ENCODE peak calls at places on chromosomes 2 and 18, in nine cellular contexts. L is ovary, P is cardiac fibroblast, W is GM23248, C is adrenal gland, X is fibroblast of lung, J is neural progenitor cell, E is brain microvascular endothelial cell, B is mammary epithelial cell. G is an unnamed sample.

GRCh38 chr2:237816531-237816930 is 18.0 kb downstream of the RBM44 start:
- DNase-seq in X (no peak), W (no peak), B (no peak), J (peak), L (no peak), E (no peak), C (no peak), P (no peak), G (no peak)

GRCh38 chr2:69916151-69916550 is 1.2 kb downstream of the MXD1 start:
- DNase-seq in C (no peak), P (no peak), B (no peak), W (no peak), J (no peak), X (no peak), L (no peak), E (no peak), G (no peak)

GRCh38 chr18:79380816-79381806 is 14.6 kb upstream of the NFATC1 start:
- DNase-seq in C (peak), L (peak), X (peak), E (no peak), J (peak), W (peak), B (no peak), P (peak), G (no peak)

GRCh38 chr2:44932079-44932478 is 9.4 kb upstream of the SIX3 start:
- DNase-seq in E (no peak), X (no peak), B (no peak), J (peak), C (no peak), L (no peak), P (no peak), W (no peak), G (no peak)

GRCh38 chr2:25453199-25453903 is 111.6 kb upstream of the DNMT3A start:
- DNase-seq in J (no peak), E (no peak), W (peak), L (no peak), B (no peak), C (no peak), X (peak), P (peak), G (no peak)

GRCh38 chr2:231378028-231378722 is 17.3 kb upstream of the B3GNT7 start:
- DNase-seq in L (no peak), W (no peak), E (no peak), P (no peak), J (no peak), B (peak), X (no peak), C (no peak), G (no peak)

GRCh38 chr2:150234787-150235512 is 252.5 kb downstream of the RND3 start:
- DNase-seq in W (peak), B (peak), P (peak), J (no peak), C (no peak), X (peak), E (peak), L (no peak), G (no peak)

GRCh38 chr2:237414056-237414661 is at the start of gene COL6A3:
- DNase-seq in E (peak), P (peak), W (peak), L (peak), J (no peak), C (no peak), X (peak), B (no peak), G (peak)

DNA sequence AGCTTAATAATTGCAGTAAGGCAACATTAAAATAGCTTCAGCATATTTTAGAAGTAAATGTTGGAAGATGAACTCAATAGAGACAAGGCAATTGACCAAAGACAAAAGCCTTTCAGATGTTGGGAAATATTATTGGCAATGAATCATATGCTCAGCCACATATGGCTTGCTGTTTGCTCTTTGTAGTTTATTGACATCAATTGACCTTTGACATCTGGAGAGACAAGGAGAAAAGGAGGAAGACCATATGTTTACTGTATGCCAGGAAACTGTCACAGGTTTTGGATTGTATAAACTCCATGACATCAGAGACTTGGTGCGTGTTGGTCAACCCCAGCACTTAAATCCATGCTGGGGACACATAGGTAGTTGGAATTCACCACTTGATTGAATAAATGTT is 60.6 kb upstream of the SLC16A14 start:
- DNase-seq in J (no peak), C (no peak), P (peak), E (no peak), B (no peak), W (peak), X (no peak), L (no peak), G (no peak)
- H3K4me3 ChIP-seq in J (no peak), C (peak), P (no peak), E (no peak), B (no peak), W (peak), X (no peak), L (no peak), G (no peak)

DNA sequence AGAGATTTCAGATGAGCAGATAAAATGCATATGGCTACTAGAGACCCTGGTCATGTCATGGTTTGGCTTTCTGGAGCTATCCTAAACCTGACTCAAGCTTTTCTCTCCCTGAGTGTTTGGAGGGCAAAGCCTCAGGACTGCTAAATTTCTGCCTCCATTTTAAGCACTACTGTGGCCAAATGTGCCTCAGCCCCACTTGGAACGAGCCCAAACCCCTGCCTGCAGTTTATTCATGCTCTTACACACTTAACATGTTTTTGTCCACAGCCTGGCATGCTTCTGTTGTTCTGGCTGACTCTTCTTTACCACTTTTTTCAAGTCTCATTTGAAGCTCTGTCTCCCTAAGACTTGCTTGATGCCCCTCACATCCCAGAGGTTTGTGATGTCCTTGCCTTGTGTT is 24.7 kb downstream of the MGAT5 start:
- DNase-seq in J (no peak), X (no peak), L (peak), W (no peak), P (no peak), C (no peak), B (no peak), E (no peak), G (no peak)
- H3K4me3 ChIP-seq in J (no peak), X (no peak), L (no peak), W (no peak), P (no peak), C (no peak), B (no peak), E (no peak), G (no peak)

GRCh38 chr2:11367170-11367569 is 22.7 kb upstream of the ROCK2 start:
- DNase-seq in E (no peak), X (no peak), L (no peak), J (no peak), B (no peak), W (no peak), P (no peak), C (no peak), G (no peak)

GRCh38 chr2:11370377-11371098 is 26.1 kb upstream of the ROCK2 start:
- DNase-seq in X (no peak), C (no peak), J (no peak), W (peak), L (no peak), E (no peak), B (peak), P (peak), G (no peak)

GRCh38 chr2:11365096-11365856 is 20.8 kb upstream of the ROCK2 start:
- DNase-seq in X (no peak), B (no peak), C (peak), J (peak), P (no peak), W (no peak), L (no peak), E (no peak), G (no peak)

GRCh38 chr2:11366326-11366741 is 21.9 kb upstream of the ROCK2 start:
- DNase-seq in P (no peak), L (no peak), B (no peak), X (no peak), W (no peak), C (peak), E (no peak), J (no peak), G (no peak)

DNA sequence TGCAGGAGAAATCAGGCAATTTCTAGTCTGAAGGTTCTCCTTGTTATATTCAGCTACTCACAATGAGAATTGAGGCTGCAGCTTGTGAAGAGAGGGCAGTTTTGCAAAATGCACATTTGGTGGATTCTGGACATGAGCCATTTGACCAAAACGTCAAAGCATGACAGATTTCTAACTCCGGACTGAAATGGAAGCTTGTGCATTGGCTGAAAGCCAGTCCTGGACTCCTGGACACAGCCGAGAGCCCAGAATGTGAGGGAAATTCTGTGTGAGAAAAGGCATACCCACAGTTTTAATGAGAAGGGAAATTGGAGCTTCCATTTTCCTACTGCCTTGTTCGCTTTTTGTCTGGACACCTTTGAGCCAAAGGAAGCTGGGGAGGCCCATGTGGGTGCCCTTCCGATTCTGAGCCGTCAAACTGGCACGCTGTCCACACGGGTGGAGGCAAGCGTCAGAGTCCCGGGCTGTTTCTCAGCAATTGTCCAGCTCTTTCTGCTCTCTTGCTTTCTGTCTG is 23.7 kb upstream of the ROCK2 start:
- DNase-seq in L (no peak), X (peak), W (peak), B (no peak), C (peak), E (no peak), P (peak), J (no peak), G (peak)
- H3K4me3 ChIP-seq in L (no peak), X (no peak), W (no peak), B (no peak), C (peak), E (no peak), P (no peak), J (no peak), G (peak)

GRCh38 chr2:170212625-170213280 is 34.8 kb downstream of the MYO3B start:
- DNase-seq in J (no peak), L (no peak), E (no peak), C (no peak), X (no peak), B (no peak), P (peak), W (peak), G (no peak)
- H3K4me3 ChIP-seq in J (no peak), L (no peak), E (no peak), C (no peak), X (no peak), B (no peak), P (no peak), W (peak), G (no peak)

G was measured in heart left ventricle.